ENCODE peak calls at places on chromosomes 7 and 10, in ten cellular contexts. O is CD8-positive, alpha-beta T cell; Z is right cardiac atrium; R is left ventricle myocardium inferior; D is psoas muscle; C is CD4-positive, alpha-beta memory T cell; E is heart left ventricle; V is PC-3; M is mammary epithelial cell; X is neuronal stem cell. K is an unnamed sample. For H3K27me3, the result is how much of the 10 kb centered on the place peaks cover.

GRCh38 chr10:89813546-89813945 is 112.2 kb downstream of the KIF20B start:
- DNase-seq in Z (no peak), X (no peak), C (no peak), M (no peak), D (no peak), O (no peak), E (no peak), R (no peak), V (no peak), K (no peak)

GRCh38 chr10:122648599-122649428 is 50.8 kb downstream of the C10orf120 start:
- DNase-seq in R (peak), X (peak), C (peak), M (peak), D (peak), O (no peak), E (peak), Z (peak), V (peak), K (no peak)

GRCh38 chr7:81402227-81402626 is 367.6 kb downstream of the HGF start:
- DNase-seq in E (no peak), V (no peak), Z (no peak), X (no peak), D (no peak), C (no peak), O (no peak), R (no peak), M (no peak), K (no peak)

GRCh38 chr7:2518101-2518500 is 1.5 kb upstream of the LFNG start:
- DNase-seq in D (no peak), C (no peak), E (no peak), X (no peak), R (no peak), V (no peak), Z (no peak), M (no peak), O (no peak), K (peak)

GRCh38 chr10:48481385-48481784 is 123.5 kb downstream of the ARHGAP22 start:
- DNase-seq in D (no peak), C (no peak), V (no peak), E (no peak), O (no peak), X (no peak), R (no peak), Z (no peak), M (no peak), K (no peak)

GRCh38 chr7:120110169-120110568 is 162.8 kb upstream of the KCND2 start:
- DNase-seq in X (no peak), C (no peak), V (peak), D (no peak), M (peak), R (no peak), E (no peak), O (no peak), Z (no peak), K (no peak)

GRCh38 chr10:113576853-113577252 is 24.0 kb downstream of the HABP2 start:
- DNase-seq in C (no peak), O (no peak), X (peak), D (no peak), R (no peak), Z (no peak), E (no peak), V (peak), M (peak), K (no peak)

GRCh38 chr7:29480456-29480855 is 83.2 kb upstream of the PRR15 start:
- DNase-seq in X (no peak), O (no peak), R (no peak), C (no peak), V (no peak), E (peak), Z (peak), D (no peak), M (no peak), K (no peak)

GRCh38 chr7:125462615-125463014 is 533.0 kb upstream of the POT1 start:
- DNase-seq in D (no peak), X (no peak), M (no peak), C (no peak), E (no peak), V (no peak), O (no peak), Z (no peak), R (no peak), K (no peak)

GRCh38 chr7:120171406-120171805 is 101.6 kb upstream of the KCND2 start:
- DNase-seq in V (peak), C (no peak), R (no peak), E (no peak), M (peak), X (no peak), O (no peak), Z (no peak), D (no peak), K (no peak)

GRCh38 chr10:27744478-27745379 is 890 bp downstream of the MKX start:
- DNase-seq in X (no peak), Z (peak), E (peak), D (peak), R (peak), V (peak), C (peak), M (peak), O (no peak), K (no peak)

GRCh38 chr10:12768156-12768731 is 233.3 kb downstream of the CCDC3 start:
- DNase-seq in Z (no peak), V (peak), E (no peak), X (no peak), M (peak), C (no peak), O (no peak), D (no peak), R (no peak), K (no peak)

GRCh38 chr7:40717242-40717641 is 582.4 kb downstream of the SUGCT start:
- DNase-seq in R (peak), M (peak), C (no peak), Z (peak), O (no peak), D (peak), V (peak), X (peak), E (peak), K (no peak)

GRCh38 chr10:116385994-116386809 is 41.4 kb upstream of the PNLIPRP3 start:
- DNase-seq in C (no peak), X (peak), R (no peak), D (no peak), M (peak), O (no peak), Z (no peak), V (peak), E (no peak), K (no peak)

GRCh38 chr10:70602665-70603438 is at the start of gene PRF1:
- DNase-seq in V (no peak), M (no peak), R (no peak), C (peak), E (no peak), D (no peak), O (peak), Z (no peak), X (no peak), K (peak)

GRCh38 chr7:55160539-55160938 is 141.7 kb downstream of the EGFR start:
- DNase-seq in M (no peak), E (no peak), O (no peak), X (no peak), C (no peak), R (no peak), V (no peak), D (no peak), Z (no peak), K (no peak)

GRCh38 chr7:69430502-69431145 is 167.7 kb upstream of the AUTS2 start:
- DNase-seq in X (no peak), D (peak), V (no peak), R (peak), M (no peak), C (no peak), E (peak), O (no peak), Z (peak), K (no peak)

GRCh38 chr7:109246330-109247077 is 676.8 kb downstream of the DNAJB9 start:
- DNase-seq in V (peak), Z (no peak), M (peak), O (no peak), C (no peak), E (no peak), X (no peak), D (no peak), R (no peak), K (no peak)

GRCh38 chr10:104080762-104081161 is 4.9 kb downstream of the COL17A1 start:
- DNase-seq in V (peak), E (no peak), R (no peak), M (no peak), D (no peak), O (no peak), X (peak), Z (no peak), C (peak), K (no peak)

GRCh38 chr10:3639546-3639945 is 145.5 kb downstream of the KLF6 start:
- DNase-seq in E (no peak), Z (no peak), R (no peak), O (no peak), V (peak), X (no peak), C (no peak), M (peak), D (no peak), K (no peak)

GRCh38 chr10:86218842-86219241 is 147.8 kb downstream of the GRID1 start:
- DNase-seq in R (no peak), M (no peak), V (no peak), E (no peak), C (no peak), O (no peak), D (no peak), X (no peak), Z (no peak), K (no peak)

GRCh38 chr7:28748934-28749584 is 209.1 kb downstream of the TRIL start:
- DNase-seq in E (peak), Z (peak), R (no peak), M (peak), V (peak), D (peak), X (no peak), O (no peak), C (no peak), K (no peak)

GRCh38 chr10:64738462-64738861 is 1217.3 kb downstream of the REEP3 start:
- DNase-seq in C (no peak), D (no peak), R (no peak), V (no peak), X (no peak), E (no peak), M (no peak), O (no peak), Z (no peak), K (no peak)

GRCh38 chr7:55369427-55369826 is 4.3 kb downstream of the LANCL2 start:
- DNase-seq in X (no peak), D (no peak), V (no peak), M (no peak), O (no peak), Z (no peak), R (no peak), C (no peak), E (no peak), K (no peak)

GRCh38 chr7:148556892-148557291 is 33.7 kb upstream of the C7orf33 start:
- DNase-seq in M (peak), X (no peak), V (peak), C (no peak), R (no peak), O (no peak), E (no peak), Z (no peak), D (no peak), K (no peak)

GRCh38 chr10:62049815-62050626 is 148.5 kb downstream of the ARID5B start:
- DNase-seq in R (no peak), Z (no peak), E (no peak), V (peak), D (no peak), C (peak), O (no peak), M (no peak), X (no peak), K (no peak)

GRCh38 chr10:3173173-3173878 is 744 bp upstream of the PITRM1 start:
- DNase-seq in Z (no peak), R (peak), V (peak), M (no peak), E (no peak), D (no peak), O (no peak), X (no peak), C (no peak), K (no peak)

GRCh38 chr7:32583791-32584190 is 88.5 kb downstream of the AVL9 start:
- DNase-seq in O (no peak), M (no peak), X (no peak), R (no peak), V (no peak), D (no peak), E (no peak), C (no peak), Z (no peak), K (no peak)

GRCh38 chr7:155702616-155703015 is 58.2 kb downstream of the RBM33 start:
- DNase-seq in R (no peak), V (peak), O (no peak), X (no peak), C (no peak), E (no peak), M (peak), D (no peak), Z (no peak), K (no peak)

GRCh38 chr10:74987339-74988054 is 124.0 kb upstream of the SAMD8 start:
- DNase-seq in D (no peak), O (no peak), Z (no peak), X (no peak), E (no peak), M (no peak), R (no peak), V (no peak), C (no peak), K (no peak)

GRCh38 chr7:31336202-31337035 is 4.1 kb downstream of the NEUROD6 start:
- DNase-seq in R (no peak), C (no peak), O (no peak), E (no peak), X (no peak), V (no peak), D (no peak), Z (peak), M (no peak), K (no peak)

GRCh38 chr7:134752006-134752760 is 27.3 kb upstream of the CALD1 start:
- DNase-seq in X (no peak), V (peak), O (no peak), D (no peak), C (no peak), E (no peak), M (peak), Z (no peak), R (no peak), K (no peak)

GRCh38 chr7:39341083-39341482 is 225.1 kb upstream of the YAE1 start:
- DNase-seq in M (no peak), D (no peak), Z (no peak), V (no peak), X (no peak), E (no peak), R (no peak), O (no peak), C (no peak), K (no peak)

GRCh38 chr10:43606323-43607198 is at the start of gene ZNF485:
- DNase-seq in D (peak), E (peak), M (peak), V (peak), R (peak), C (peak), O (peak), X (peak), Z (peak), K (peak)

GRCh38 chr7:121205777-121206176 is 123.0 kb upstream of the WNT16 start:
- DNase-seq in M (no peak), V (no peak), R (no peak), E (no peak), X (no peak), Z (no peak), C (no peak), D (no peak), O (no peak), K (no peak)

GRCh38 chr7:110205899-110206298 is 885.0 kb upstream of the LRRN3 start:
- DNase-seq in C (no peak), D (no peak), Z (no peak), M (no peak), R (no peak), O (no peak), E (no peak), X (no peak), V (peak), K (no peak)

GRCh38 chr10:7260412-7260900 is 150.4 kb downstream of the SFMBT2 start:
- DNase-seq in V (peak), R (peak), C (peak), D (peak), E (peak), Z (peak), X (peak), O (no peak), M (peak), K (no peak)

GRCh38 chr7:27192546-27193334 is 7.2 kb downstream of the HOXA13 start:
- DNase-seq in M (no peak), Z (no peak), E (no peak), X (no peak), V (peak), R (no peak), D (no peak), C (no peak), O (no peak), K (no peak)

DNA sequence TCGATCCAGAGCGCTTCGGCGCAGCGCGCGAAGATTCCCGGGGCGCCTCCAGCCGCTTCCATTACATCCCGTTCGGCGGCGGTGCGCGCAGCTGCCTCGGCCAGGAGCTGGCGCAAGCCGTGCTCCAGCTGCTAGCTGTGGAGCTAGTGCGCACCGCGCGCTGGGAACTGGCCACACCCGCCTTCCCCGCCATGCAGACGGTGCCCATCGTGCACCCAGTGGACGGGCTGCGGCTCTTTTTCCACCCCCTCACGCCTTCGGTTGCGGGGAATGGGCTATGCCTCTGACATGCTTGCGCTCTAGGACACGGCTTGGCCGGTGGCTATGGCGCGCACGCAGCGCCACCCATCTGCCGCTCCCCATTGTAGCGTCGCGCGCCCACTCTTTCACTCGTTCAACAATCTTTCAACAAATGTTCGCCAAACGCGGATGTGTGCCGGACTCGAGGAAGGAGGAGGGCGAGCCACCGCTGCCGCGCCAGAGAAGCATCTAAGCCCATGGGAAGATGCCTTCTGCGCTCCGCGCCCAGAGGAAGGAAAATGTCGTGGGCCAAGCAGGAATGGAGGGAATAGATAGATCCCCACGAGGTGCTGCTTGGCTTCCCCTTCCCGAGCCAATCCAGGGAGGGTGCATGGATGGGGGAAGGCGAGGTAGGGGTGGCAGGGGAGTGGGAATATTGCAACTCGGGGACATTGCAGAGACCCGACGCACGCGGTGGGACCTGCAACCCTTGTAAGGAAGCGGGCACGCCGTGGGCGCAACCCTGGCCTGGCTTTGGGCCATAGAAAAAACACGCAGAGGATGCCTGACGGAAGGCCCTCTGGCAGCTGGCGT is 5.1 kb upstream of the CYP26A1 start:
- DNase-seq in C (no peak), E (no peak), D (no peak), R (no peak), O (no peak), Z (no peak), V (no peak), X (no peak), M (peak), K (no peak)
- H3K27me3 ChIP-seq in C (under half), E (half or more), D (under half), R (half or more), O (under half), Z (under half), V (under half), X (half or more), M (half or more), K (under half)

DNA sequence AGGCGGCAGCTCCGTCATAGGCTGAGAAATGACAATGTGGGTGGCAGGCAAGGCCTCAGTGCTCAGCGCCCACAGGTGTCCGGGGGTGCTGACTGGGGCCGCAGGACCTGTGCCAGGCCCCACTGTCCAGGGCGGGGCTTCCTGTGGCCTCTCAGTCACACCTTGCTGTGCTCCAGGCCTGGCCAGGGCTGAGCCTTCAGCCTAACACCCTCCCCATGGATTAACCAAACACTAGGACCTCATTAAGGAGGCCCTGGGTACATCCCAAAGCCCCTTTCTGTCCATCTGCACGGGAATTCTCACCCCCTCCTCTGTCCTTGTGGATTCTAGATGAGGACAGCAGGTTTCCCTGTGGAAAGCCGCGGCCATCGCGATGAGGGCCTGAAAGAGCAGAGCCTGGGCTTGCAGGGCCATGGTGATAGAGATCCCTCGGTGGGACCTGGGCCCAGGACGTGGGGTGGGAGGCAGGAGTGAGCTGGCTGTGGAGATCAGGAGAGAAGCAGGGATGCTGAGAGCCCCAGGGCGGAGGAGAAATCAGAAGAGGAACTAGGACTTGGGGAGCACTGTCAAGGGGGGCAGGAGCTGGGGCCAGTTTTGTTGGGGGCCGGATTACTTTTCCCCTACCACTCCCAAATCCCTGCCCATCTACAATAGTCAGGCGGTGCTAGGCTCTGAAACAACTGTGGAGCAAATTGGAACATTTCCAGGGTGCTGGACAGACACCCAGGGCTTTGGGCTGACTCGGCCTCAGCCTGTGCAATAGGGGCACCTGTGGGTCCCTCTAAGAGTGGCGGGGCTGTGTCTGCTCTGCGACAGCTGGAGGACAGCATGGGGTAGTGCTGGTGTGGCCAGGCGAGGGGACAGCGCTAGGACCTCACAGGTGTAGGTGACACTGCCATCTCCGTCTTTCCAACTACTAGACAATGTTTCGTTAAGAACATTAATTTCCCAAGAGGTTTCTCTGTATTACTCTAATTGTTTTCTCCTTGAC is 23.3 kb upstream of the MNX1 start:
- DNase-seq in R (no peak), V (no peak), X (no peak), O (no peak), C (no peak), E (no peak), Z (no peak), M (no peak), D (no peak), K (no peak)
- H3K27me3 ChIP-seq in R (half or more), V (under half), X (under half), O (under half), C (under half), E (under half), Z (under half), M (under half), D (under half), K (under half)

GRCh38 chr10:133015321-133015720 is 72.4 kb upstream of the ADGRA1 start:
- DNase-seq in X (no peak), D (no peak), C (no peak), M (no peak), E (no peak), V (no peak), Z (no peak), R (no peak), O (no peak), K (no peak)
- H3K27me3 ChIP-seq in X (under half), D (under half), C (under half), M (under half), E (under half), V (under half), Z (under half), R (under half), O (under half), K (under half)

DNA sequence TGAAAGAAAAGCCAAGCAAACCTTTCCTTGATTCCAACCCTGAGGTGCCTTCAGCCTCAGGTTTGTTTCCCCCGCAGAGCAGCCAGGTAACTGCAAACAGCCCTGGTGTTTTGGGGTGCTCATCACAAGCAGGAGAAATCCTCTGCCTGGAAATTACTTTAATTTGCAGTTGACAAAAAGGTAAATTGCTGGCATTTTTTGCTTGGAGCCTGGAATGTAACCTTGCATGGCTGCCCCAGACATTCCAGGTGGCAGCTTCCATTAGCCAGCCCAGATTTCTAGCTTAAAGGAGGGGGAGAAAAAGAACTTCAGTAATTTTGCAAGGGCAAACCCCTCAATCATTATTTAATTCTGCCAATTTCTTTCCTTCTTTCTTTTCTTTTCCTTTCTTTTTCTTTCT is 194.4 kb downstream of the MYOF start:
- DNase-seq in E (no peak), C (no peak), X (no peak), M (no peak), R (no peak), O (no peak), Z (no peak), V (no peak), D (no peak), K (no peak)
- H3K27me3 ChIP-seq in E (under half), C (under half), X (under half), M (under half), R (under half), O (under half), Z (under half), V (under half), D (under half), K (under half)

K was measured in CD8-positive, alpha-beta memory T cell.